ENCODE peak calls at places on chromosome 6, in ten cellular contexts. E is GM12865, K is cardiac muscle cell, P is WTC11, N is retinal pigment epithelial cell, I is tibial nerve, V is progenitor cell of endocrine pancreas, B is cardiac fibroblast, S is fibroblast of mammary gland, R is psoas muscle. J is an unnamed sample.

GRCh38 chr6:35069262-35069661 is 71.9 kb downstream of the TCP11 start:
- DNase-seq in E (no peak), K (no peak), P (no peak), N (no peak), I (no peak), V (no peak), B (no peak), S (no peak), R (no peak), J (no peak)

GRCh38 chr6:6007311-6008113 is 787 bp upstream of the NRN1 start:
- DNase-seq in E (peak), K (peak), P (peak), N (no peak), I (no peak), V (no peak), B (no peak), S (peak), R (no peak), J (peak)

GRCh38 chr6:169965657-169966311 is 214.4 kb downstream of the ERMARD start:
- DNase-seq in E (no peak), K (no peak), P (no peak), N (no peak), I (no peak), V (no peak), B (no peak), S (no peak), R (no peak), J (no peak)

GRCh38 chr6:97023982-97024381 is 99.5 kb downstream of the KLHL32 start:
- DNase-seq in E (peak), K (no peak), P (no peak), N (no peak), I (no peak), V (no peak), B (no peak), S (no peak), R (no peak), J (no peak)

GRCh38 chr6:56713285-56713684 is 70.6 kb upstream of the DST start:
- DNase-seq in E (peak), K (no peak), P (no peak), N (peak), I (no peak), V (no peak), B (peak), S (peak), R (peak), J (no peak)

GRCh38 chr6:118712955-118713354 is 61.6 kb upstream of the CEP85L start:
- DNase-seq in E (no peak), K (no peak), P (no peak), N (no peak), I (no peak), V (no peak), B (peak), S (peak), R (no peak), J (no peak)

GRCh38 chr6:159014406-159014805 is 14.4 kb upstream of the RSPH3 start:
- DNase-seq in E (no peak), K (no peak), P (no peak), N (no peak), I (no peak), V (no peak), B (no peak), S (no peak), R (no peak), J (no peak)

GRCh38 chr6:142929751-142930358 is 15.1 kb downstream of the HIVEP2 start:
- DNase-seq in E (no peak), K (no peak), P (no peak), N (no peak), I (no peak), V (no peak), B (peak), S (peak), R (no peak), J (no peak)

GRCh38 chr6:169828176-169828575 is 76.8 kb downstream of the ERMARD start:
- DNase-seq in E (no peak), K (no peak), P (no peak), N (no peak), I (no peak), V (peak), B (no peak), S (no peak), R (no peak), J (no peak)

DNA sequence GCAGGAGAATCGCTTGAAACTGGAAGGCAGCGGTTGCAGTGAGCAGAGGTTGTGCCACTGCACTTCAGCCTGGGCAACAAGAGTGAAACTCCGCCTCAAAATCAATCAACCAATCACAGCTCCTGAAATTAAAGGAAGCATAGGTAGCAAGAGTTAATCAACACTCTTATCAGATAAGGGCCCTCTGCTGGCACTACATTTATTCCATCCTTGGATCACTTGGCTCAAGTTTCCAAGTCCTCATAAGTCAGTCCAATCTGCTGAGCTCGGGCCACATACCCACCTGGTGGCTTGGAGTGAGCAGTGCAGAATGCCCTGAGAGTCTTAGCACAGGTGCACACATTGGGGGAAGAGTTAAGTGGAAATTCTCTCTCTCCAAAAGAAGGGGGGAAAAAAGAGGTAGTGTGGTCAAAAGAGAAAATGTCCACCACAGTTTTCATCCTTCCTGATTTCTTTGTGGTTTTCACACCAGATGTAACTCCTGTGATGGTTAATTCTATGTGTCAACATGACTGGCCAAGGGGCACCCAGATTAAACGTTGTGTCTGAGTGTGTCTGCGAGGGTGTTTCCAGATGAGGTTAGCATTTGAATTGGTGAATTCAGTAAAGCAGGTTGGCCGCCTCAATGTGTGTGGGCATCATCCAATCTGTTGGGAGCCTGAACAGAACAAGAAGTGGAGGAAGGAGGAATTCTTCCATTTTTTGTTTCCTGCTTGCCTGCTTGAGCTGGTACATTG is 14.2 kb upstream of the FAM8A1 start:
- DNase-seq in E (peak), K (no peak), P (peak), N (no peak), I (no peak), V (no peak), B (no peak), S (no peak), R (no peak), J (no peak)
- TF ChIP-seq CTCF in E (peak), K (no peak), P (no peak), N (peak), I (no peak), V (peak), B (peak), S (no peak), R (no peak), J (peak)

DNA sequence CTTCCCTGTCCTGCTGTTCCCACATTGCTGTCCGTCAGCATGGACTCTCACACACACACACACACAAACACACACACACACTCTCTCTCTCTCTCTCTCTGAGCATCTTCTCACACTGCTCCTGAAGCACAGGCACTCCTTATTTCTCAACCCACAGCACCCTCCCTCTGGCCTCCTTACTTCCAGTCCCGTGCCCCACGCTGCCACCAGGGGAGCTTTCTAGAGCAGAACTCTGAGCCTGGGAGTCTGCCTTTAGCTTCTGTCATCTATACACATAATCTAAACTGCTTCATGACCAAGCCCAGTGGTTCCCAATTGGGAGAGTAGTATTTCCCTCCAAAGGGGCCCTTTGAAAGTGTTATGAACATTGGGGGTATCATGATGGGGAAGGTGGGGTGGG is 29.1 kb downstream of the HECA start:
- DNase-seq in E (no peak), K (no peak), P (peak), N (no peak), I (no peak), V (no peak), B (peak), S (no peak), R (no peak), J (peak)
- TF ChIP-seq CTCF in E (no peak), K (no peak), P (no peak), N (peak), I (no peak), V (no peak), B (no peak), S (no peak), R (no peak), J (peak)

GRCh38 chr6:84774174-84775158 is 10.1 kb upstream of the TBX18 start:
- DNase-seq in E (no peak), K (peak), P (peak), N (no peak), I (peak), V (peak), B (peak), S (peak), R (peak), J (peak)
- TF ChIP-seq CTCF in E (peak), K (peak), P (peak), N (peak), I (peak), V (peak), B (peak), S (no peak), R (peak), J (peak)

GRCh38 chr6:30763618-30764489 is 19.5 kb upstream of the IER3 start:
- DNase-seq in E (peak), K (peak), P (peak), N (peak), I (no peak), V (no peak), B (peak), S (no peak), R (no peak), J (no peak)
- TF ChIP-seq CTCF in E (no peak), K (peak), P (no peak), N (peak), I (no peak), V (peak), B (no peak), S (no peak), R (no peak), J (no peak)

GRCh38 chr6:165231177-165231576 is 78.2 kb downstream of the C6orf118 start:
- DNase-seq in E (no peak), K (no peak), P (no peak), N (no peak), I (no peak), V (no peak), B (no peak), S (no peak), R (no peak), J (no peak)

GRCh38 chr6:165232277-165232654 is 77.1 kb downstream of the C6orf118 start:
- DNase-seq in E (no peak), K (no peak), P (no peak), N (no peak), I (no peak), V (no peak), B (no peak), S (no peak), R (no peak), J (no peak)

GRCh38 chr6:165233089-165233488 is 76.3 kb downstream of the C6orf118 start:
- DNase-seq in E (no peak), K (no peak), P (no peak), N (no peak), I (no peak), V (no peak), B (no peak), S (no peak), R (no peak), J (no peak)

GRCh38 chr6:165229216-165229615 is 80.2 kb downstream of the C6orf118 start:
- DNase-seq in E (no peak), K (no peak), P (no peak), N (no peak), I (no peak), V (no peak), B (no peak), S (no peak), R (no peak), J (no peak)

GRCh38 chr6:165231581-165232276 is 77.7 kb downstream of the C6orf118 start:
- DNase-seq in E (peak), K (peak), P (peak), N (peak), I (no peak), V (no peak), B (peak), S (peak), R (no peak), J (no peak)
- TF ChIP-seq CTCF in E (peak), K (peak), P (no peak), N (peak), I (no peak), V (peak), B (peak), S (peak), R (peak), J (no peak)

DNA sequence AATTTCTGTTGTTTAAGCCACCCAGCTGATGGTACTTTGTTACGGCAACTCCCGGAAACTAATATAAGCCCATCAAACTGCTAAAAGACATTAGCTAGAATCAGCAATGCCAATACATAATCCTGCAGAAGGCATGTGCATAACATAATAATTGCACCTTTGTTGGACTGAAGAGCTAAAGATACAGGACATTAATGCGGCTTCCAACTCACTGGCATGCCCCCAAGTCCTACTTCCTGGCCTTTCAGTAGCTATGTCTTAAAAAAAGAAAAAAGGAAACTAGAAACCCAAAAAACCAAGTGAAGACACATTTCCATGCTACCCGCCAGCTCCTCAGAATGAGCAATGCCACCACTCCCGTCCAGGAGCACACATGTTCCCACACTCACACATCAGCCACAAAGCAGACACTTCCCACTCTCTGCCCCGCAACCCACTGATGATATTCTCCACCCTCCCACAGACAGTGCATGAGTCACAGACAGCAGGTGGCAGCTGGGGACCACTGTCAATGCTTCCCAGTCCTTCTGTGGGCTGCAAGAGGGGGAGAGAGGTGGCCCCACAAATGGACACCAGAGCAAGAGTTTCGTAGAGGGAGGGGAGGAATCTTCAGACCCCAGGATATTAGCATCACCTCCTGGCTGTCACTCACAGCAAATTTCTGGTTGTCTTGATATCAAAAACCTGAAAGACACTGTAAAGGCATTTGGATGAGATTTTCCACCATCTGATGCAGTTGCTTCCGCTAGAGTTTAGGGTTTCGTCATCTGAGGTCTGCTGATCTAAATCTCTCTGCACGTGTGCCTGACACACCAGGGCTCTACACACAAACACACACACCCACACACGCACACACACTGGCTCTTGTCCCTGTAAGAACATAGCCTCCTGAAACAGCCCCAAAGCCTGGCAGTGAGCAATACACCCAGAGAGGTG is 32.8 kb downstream of the GFOD1 start:
- DNase-seq in E (peak), K (no peak), P (no peak), N (peak), I (no peak), V (no peak), B (peak), S (peak), R (peak), J (peak)
- TF ChIP-seq CTCF in E (no peak), K (no peak), P (no peak), N (no peak), I (no peak), V (no peak), B (no peak), S (no peak), R (peak), J (no peak)

GRCh38 chr6:95923518-95923917 is 92.3 kb upstream of the FUT9 start:
- DNase-seq in E (peak), K (peak), P (peak), N (no peak), I (no peak), V (no peak), B (peak), S (peak), R (no peak), J (peak)
- TF ChIP-seq CTCF in E (peak), K (no peak), P (peak), N (peak), I (peak), V (peak), B (peak), S (peak), R (no peak), J (no peak)

J was measured in activated CD8-positive, alpha-beta T cell treated with anti-CD3 and anti-CD28 coated beads for 36 hours.